ENCODE peak calls at places on chromosome 15, in five cellular contexts. One of them, this sample, is unnamed.

GRCh38 chr15:25536801-25537310 is 98.0 kb upstream of the UBE3A start:
- DNase-seq in epithelial cell of esophagus: no peak
- DNase-seq in brain microvascular endothelial cell: no peak
- DNase-seq in H1: no peak
- DNase-seq in skeletal muscle cell: no peak
- DNase-seq in this sample: no peak

GRCh38 chr15:70099966-70100494 is 2.3 kb upstream of the TLE3 start:
- DNase-seq in epithelial cell of esophagus: no peak
- DNase-seq in brain microvascular endothelial cell: no peak
- DNase-seq in H1: no peak
- DNase-seq in skeletal muscle cell: no peak
- DNase-seq in this sample: peak

GRCh38 chr15:25176991-25177954 is 222.5 kb downstream of the SNRPN start:
- DNase-seq in epithelial cell of esophagus: no peak
- DNase-seq in brain microvascular endothelial cell: no peak
- DNase-seq in H1: no peak
- DNase-seq in skeletal muscle cell: no peak
- DNase-seq in this sample: no peak

GRCh38 chr15:44676676-44677075 is 13.2 kb upstream of the SPG11 start:
- DNase-seq in epithelial cell of esophagus: peak
- DNase-seq in brain microvascular endothelial cell: no peak
- DNase-seq in H1: no peak
- DNase-seq in skeletal muscle cell: no peak
- DNase-seq in this sample: no peak

GRCh38 chr15:37372064-37372463 is 271.7 kb upstream of the MEIS2 start:
- DNase-seq in epithelial cell of esophagus: no peak
- DNase-seq in brain microvascular endothelial cell: no peak
- DNase-seq in H1: no peak
- DNase-seq in skeletal muscle cell: no peak
- DNase-seq in this sample: peak

GRCh38 chr15:75702431-75702830 is 10.2 kb downstream of the CSPG4 start:
- DNase-seq in epithelial cell of esophagus: no peak
- DNase-seq in brain microvascular endothelial cell: no peak
- DNase-seq in H1: no peak
- DNase-seq in skeletal muscle cell: no peak
- DNase-seq in this sample: no peak

GRCh38 chr15:95162967-95163531 is 931.7 kb downstream of the MCTP2 start:
- DNase-seq in epithelial cell of esophagus: peak
- DNase-seq in brain microvascular endothelial cell: peak
- DNase-seq in H1: no peak
- DNase-seq in skeletal muscle cell: peak
- DNase-seq in this sample: peak

GRCh38 chr15:56532766-56533455 is 68.0 kb upstream of the MNS1 start:
- DNase-seq in epithelial cell of esophagus: no peak
- DNase-seq in brain microvascular endothelial cell: no peak
- DNase-seq in H1: no peak
- DNase-seq in skeletal muscle cell: no peak
- DNase-seq in this sample: no peak

GRCh38 chr15:101054991-101055390 is 135.8 kb downstream of the LRRK1 start:
- DNase-seq in epithelial cell of esophagus: no peak
- DNase-seq in brain microvascular endothelial cell: no peak
- DNase-seq in H1: no peak
- DNase-seq in skeletal muscle cell: no peak
- DNase-seq in this sample: no peak

GRCh38 chr15:63349156-63349555 is 32.5 kb downstream of the CA12 start:
- DNase-seq in epithelial cell of esophagus: peak
- DNase-seq in brain microvascular endothelial cell: no peak
- DNase-seq in H1: no peak
- DNase-seq in skeletal muscle cell: no peak
- DNase-seq in this sample: no peak

GRCh38 chr15:74851960-74852359 is 9.0 kb upstream of the ULK3 start:
- DNase-seq in epithelial cell of esophagus: no peak
- DNase-seq in brain microvascular endothelial cell: no peak
- DNase-seq in H1: no peak
- DNase-seq in skeletal muscle cell: no peak
- DNase-seq in this sample: no peak

GRCh38 chr15:41568350-41569017 is 9.5 kb downstream of the TYRO3 start:
- DNase-seq in epithelial cell of esophagus: no peak
- DNase-seq in brain microvascular endothelial cell: no peak
- DNase-seq in H1: peak
- DNase-seq in skeletal muscle cell: no peak
- DNase-seq in this sample: no peak

GRCh38 chr15:64883997-64884511 is 27.6 kb upstream of the ANKDD1A start:
- DNase-seq in epithelial cell of esophagus: peak
- DNase-seq in brain microvascular endothelial cell: peak
- DNase-seq in H1: no peak
- DNase-seq in skeletal muscle cell: peak
- DNase-seq in this sample: peak

GRCh38 chr15:26564354-26564753 is 208.5 kb downstream of the GABRB3 start:
- DNase-seq in epithelial cell of esophagus: no peak
- DNase-seq in brain microvascular endothelial cell: no peak
- DNase-seq in H1: no peak
- DNase-seq in skeletal muscle cell: no peak
- DNase-seq in this sample: no peak

GRCh38 chr15:76366714-76367113 is 30.1 kb downstream of the ISL2 start:
- DNase-seq in epithelial cell of esophagus: no peak
- DNase-seq in brain microvascular endothelial cell: no peak
- DNase-seq in H1: no peak
- DNase-seq in skeletal muscle cell: no peak
- DNase-seq in this sample: no peak

GRCh38 chr15:77597804-77598453 is 34.8 kb downstream of the LINGO1 start:
- DNase-seq in epithelial cell of esophagus: no peak
- DNase-seq in brain microvascular endothelial cell: no peak
- DNase-seq in H1: no peak
- DNase-seq in skeletal muscle cell: no peak
- DNase-seq in this sample: no peak

GRCh38 chr15:66611257-66612053 is 45.7 kb upstream of the LCTL start:
- DNase-seq in epithelial cell of esophagus: no peak
- DNase-seq in brain microvascular endothelial cell: no peak
- DNase-seq in H1: no peak
- DNase-seq in skeletal muscle cell: no peak
- DNase-seq in this sample: no peak

GRCh38 chr15:91866971-91867372 is 13.5 kb downstream of the SLCO3A1 start:
- DNase-seq in epithelial cell of esophagus: peak
- DNase-seq in brain microvascular endothelial cell: no peak
- DNase-seq in H1: no peak
- DNase-seq in skeletal muscle cell: no peak
- DNase-seq in this sample: no peak

GRCh38 chr15:40534371-40534770 is 30.5 kb downstream of the CCDC32 start:
- DNase-seq in epithelial cell of esophagus: no peak
- DNase-seq in brain microvascular endothelial cell: no peak
- DNase-seq in H1: no peak
- DNase-seq in skeletal muscle cell: no peak
- DNase-seq in this sample: no peak

GRCh38 chr15:67784057-67784781 is 41.1 kb upstream of the SKOR1 start:
- DNase-seq in epithelial cell of esophagus: no peak
- DNase-seq in brain microvascular endothelial cell: no peak
- DNase-seq in H1: no peak
- DNase-seq in skeletal muscle cell: no peak
- DNase-seq in this sample: no peak

GRCh38 chr15:58286541-58286940 is 145.2 kb upstream of the LIPC start:
- DNase-seq in epithelial cell of esophagus: peak
- DNase-seq in brain microvascular endothelial cell: no peak
- DNase-seq in H1: no peak
- DNase-seq in skeletal muscle cell: no peak
- DNase-seq in this sample: no peak

GRCh38 chr15:52180196-52180835 is 10.9 kb downstream of the GNB5 start:
- DNase-seq in epithelial cell of esophagus: no peak
- DNase-seq in brain microvascular endothelial cell: no peak
- DNase-seq in H1: no peak
- DNase-seq in skeletal muscle cell: no peak
- DNase-seq in this sample: no peak

GRCh38 chr15:44010114-44010513 is 183.3 kb downstream of the WDR76 start:
- DNase-seq in epithelial cell of esophagus: peak
- DNase-seq in brain microvascular endothelial cell: no peak
- DNase-seq in H1: no peak
- DNase-seq in skeletal muscle cell: no peak
- DNase-seq in this sample: peak

GRCh38 chr15:64599716-64600115 is 139.3 kb downstream of the ZNF609 start:
- DNase-seq in epithelial cell of esophagus: peak
- DNase-seq in brain microvascular endothelial cell: no peak
- DNase-seq in H1: no peak
- DNase-seq in skeletal muscle cell: no peak
- DNase-seq in this sample: peak

GRCh38 chr15:39598186-39598850 is 17.4 kb downstream of the THBS1 start:
- DNase-seq in epithelial cell of esophagus: peak
- DNase-seq in brain microvascular endothelial cell: no peak
- DNase-seq in H1: no peak
- DNase-seq in skeletal muscle cell: no peak
- DNase-seq in this sample: peak

GRCh38 chr15:48411971-48412591 is 80.9 kb downstream of the DUT start:
- DNase-seq in epithelial cell of esophagus: no peak
- DNase-seq in brain microvascular endothelial cell: no peak
- DNase-seq in H1: no peak
- DNase-seq in skeletal muscle cell: no peak
- DNase-seq in this sample: peak

GRCh38 chr15:87269566-87269965 is 987.0 kb downstream of the NTRK3 start:
- DNase-seq in epithelial cell of esophagus: peak
- DNase-seq in brain microvascular endothelial cell: no peak
- DNase-seq in H1: no peak
- DNase-seq in skeletal muscle cell: no peak
- DNase-seq in this sample: no peak

GRCh38 chr15:67501836-67502461 is 19.0 kb upstream of the C15orf61 start:
- DNase-seq in epithelial cell of esophagus: peak
- DNase-seq in brain microvascular endothelial cell: no peak
- DNase-seq in H1: no peak
- DNase-seq in skeletal muscle cell: no peak
- DNase-seq in this sample: no peak

GRCh38 chr15:75138016-75138999 is 63.4 kb upstream of the C15orf39 start:
- DNase-seq in epithelial cell of esophagus: peak
- DNase-seq in brain microvascular endothelial cell: peak
- DNase-seq in H1: no peak
- DNase-seq in skeletal muscle cell: peak
- DNase-seq in this sample: no peak

DNA sequence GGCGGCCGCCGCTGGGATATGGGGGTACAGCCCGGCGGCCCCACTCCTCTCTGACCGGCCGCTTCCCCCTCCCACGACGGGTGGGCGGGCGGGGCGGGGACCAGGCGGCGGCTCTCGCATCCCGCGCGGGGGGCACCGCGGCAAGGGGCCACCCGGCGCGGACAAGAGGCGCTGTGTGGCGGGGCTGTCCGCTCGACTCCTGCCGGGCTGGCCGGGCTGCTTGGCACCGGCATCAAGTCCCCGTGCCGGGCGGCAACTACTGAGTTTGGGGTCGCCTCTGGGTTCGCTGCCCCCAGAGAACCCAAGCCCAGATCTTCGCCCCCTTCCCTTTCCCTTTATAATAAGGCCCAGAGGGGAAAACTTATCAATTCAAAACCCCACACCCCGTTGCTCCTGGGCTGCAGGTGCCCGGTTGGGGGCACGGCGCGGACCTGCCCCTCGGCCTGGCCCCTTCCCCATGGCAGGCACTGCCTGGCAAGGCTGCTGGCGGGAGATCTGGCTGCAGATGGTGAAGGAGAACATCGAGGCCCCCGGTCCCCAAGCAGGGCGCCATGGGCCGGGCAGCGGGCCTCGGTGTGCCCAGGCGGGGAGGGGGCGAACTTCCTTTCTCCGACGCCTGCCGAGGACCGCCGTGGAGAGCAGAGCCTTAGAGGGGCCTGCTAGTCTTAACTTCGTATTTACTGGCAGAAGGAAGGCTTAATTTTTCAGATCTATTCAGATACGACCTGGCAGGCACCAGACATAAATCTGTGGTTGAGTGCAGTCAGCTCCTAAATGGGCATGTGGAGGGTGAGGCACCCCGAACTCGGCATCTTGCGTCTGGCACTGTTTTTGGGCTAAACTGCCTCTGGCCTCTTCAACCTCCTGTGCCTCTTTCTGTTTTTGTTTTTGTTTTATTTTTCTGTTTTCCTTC is 913 bp downstream of the APBA2 start:
- DNase-seq in epithelial cell of esophagus: no peak
- DNase-seq in brain microvascular endothelial cell: no peak
- DNase-seq in H1: no peak
- DNase-seq in skeletal muscle cell: no peak
- DNase-seq in this sample: peak
- H3K4me3 ChIP-seq in epithelial cell of esophagus: peak
- H3K4me3 ChIP-seq in brain microvascular endothelial cell: peak
- H3K4me3 ChIP-seq in H1: peak
- H3K4me3 ChIP-seq in skeletal muscle cell: peak
- H3K4me3 ChIP-seq in this sample: peak

DNA sequence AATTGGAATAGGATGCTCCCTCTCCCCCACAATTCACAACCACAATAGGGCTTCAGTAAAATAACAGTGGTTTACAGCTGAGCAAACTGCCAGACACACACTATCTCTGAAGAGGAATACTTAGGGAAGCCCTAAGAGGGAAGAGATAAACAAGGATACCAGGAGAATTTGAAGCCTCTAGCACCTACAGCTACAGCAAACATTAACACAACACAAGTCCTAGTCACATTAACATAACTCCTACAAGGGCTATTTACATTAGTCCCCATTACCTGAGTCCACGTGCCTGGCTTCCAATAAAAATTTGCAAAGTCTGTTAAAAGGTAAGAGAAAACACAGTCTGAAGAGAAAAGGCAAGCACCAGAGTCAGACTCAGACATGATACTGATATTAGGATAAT is 346.9 kb upstream of the CDIN1 start:
- DNase-seq in epithelial cell of esophagus: no peak
- DNase-seq in brain microvascular endothelial cell: no peak
- DNase-seq in H1: peak
- DNase-seq in skeletal muscle cell: no peak
- DNase-seq in this sample: no peak
- H3K4me3 ChIP-seq in epithelial cell of esophagus: no peak
- H3K4me3 ChIP-seq in brain microvascular endothelial cell: no peak
- H3K4me3 ChIP-seq in H1: no peak
- H3K4me3 ChIP-seq in skeletal muscle cell: no peak
- H3K4me3 ChIP-seq in this sample: no peak

DNA sequence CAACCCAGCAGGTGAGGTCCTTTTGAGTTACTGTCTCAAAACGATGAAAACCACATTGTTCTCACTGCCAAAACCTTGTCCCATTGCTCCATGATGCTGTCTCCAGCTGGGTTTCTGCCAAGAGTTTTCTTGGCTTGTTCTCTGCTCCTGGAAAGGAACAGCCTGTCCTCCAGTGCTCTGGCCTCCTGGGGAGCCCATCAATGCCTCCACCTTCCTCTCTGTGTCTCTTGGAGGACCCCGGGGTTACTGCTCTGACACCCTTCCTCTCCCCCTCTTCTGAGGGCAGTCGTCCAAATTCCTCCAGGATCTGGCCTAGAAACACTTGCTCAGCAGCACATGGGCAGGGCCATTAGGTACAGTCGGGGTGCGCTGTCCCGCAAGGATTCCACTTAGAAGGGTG is 63.9 kb upstream of the RGMA start:
- DNase-seq in epithelial cell of esophagus: no peak
- DNase-seq in brain microvascular endothelial cell: no peak
- DNase-seq in H1: no peak
- DNase-seq in skeletal muscle cell: no peak
- DNase-seq in this sample: no peak
- H3K4me3 ChIP-seq in epithelial cell of esophagus: no peak
- H3K4me3 ChIP-seq in brain microvascular endothelial cell: no peak
- H3K4me3 ChIP-seq in H1: no peak
- H3K4me3 ChIP-seq in skeletal muscle cell: no peak
- H3K4me3 ChIP-seq in this sample: no peak

DNA sequence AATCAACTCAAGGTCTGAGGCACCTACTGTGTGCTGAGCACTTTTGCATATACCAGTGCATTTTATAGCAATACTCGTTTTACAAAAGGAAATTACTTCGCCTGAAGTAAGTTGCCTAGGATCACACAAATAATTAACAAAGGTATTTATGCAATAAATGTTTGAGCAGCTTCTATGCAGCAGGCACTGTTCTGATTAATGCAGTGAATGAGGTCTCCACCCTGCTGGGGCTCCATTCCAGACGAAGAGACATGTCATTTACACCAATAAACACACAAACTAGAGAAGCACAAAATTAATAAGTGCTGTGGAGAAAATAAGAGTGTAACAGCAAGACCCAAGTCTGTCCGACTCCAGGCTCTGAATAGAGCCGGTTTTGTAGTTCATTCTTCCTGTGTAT is 17.5 kb downstream of the NOX5 start:
- DNase-seq in epithelial cell of esophagus: peak
- DNase-seq in brain microvascular endothelial cell: no peak
- DNase-seq in H1: no peak
- DNase-seq in skeletal muscle cell: no peak
- DNase-seq in this sample: no peak
- H3K4me3 ChIP-seq in epithelial cell of esophagus: no peak
- H3K4me3 ChIP-seq in brain microvascular endothelial cell: peak
- H3K4me3 ChIP-seq in H1: peak
- H3K4me3 ChIP-seq in skeletal muscle cell: peak
- H3K4me3 ChIP-seq in this sample: peak